ENCODE peak calls at places on chromosomes 13 and 19, in nine cellular contexts. M is RPMI7951; S is EH; X is stimulated activated CD4-positive, alpha-beta T cell treated with anti-CD3 and anti-CD28 coated beads, Interleukin-12 subunit alpha, Interleukin-12 subunit beta, amount 100 ng/mL, for 48 hours; L is HFFc6; F is islet precursor cell; Z is activated T-cell treated with anti-CD3 and anti-CD28 coated beads for 1 hour; H is EL; I is ascending aorta. A is an unnamed sample.

GRCh38 chr13:52026246-52026626 is 1.7 kb downstream of the UTP14C start:
- DNase-seq in M (no peak), S (no peak), X (no peak), L (no peak), F (no peak), Z (no peak), H (no peak), I (no peak), A (no peak)

GRCh38 chr13:43085545-43085944 is 62.2 kb downstream of the DNAJC15 start:
- DNase-seq in M (peak; percentile 36), S (peak; percentile 51), X (no peak), L (peak; percentile 41), F (no peak), Z (no peak), H (peak; percentile 44), I (no peak), A (peak; percentile 27)

GRCh38 chr13:113835461-113836274 is 28.2 kb downstream of the GAS6 start:
- DNase-seq in M (peak; percentile 82), S (peak; percentile 93), X (no peak), L (peak; percentile 82), F (no peak), Z (no peak), H (peak; percentile 79), I (no peak), A (no peak)

GRCh38 chr19:2627855-2628254 is 74.6 kb downstream of the GNG7 start:
- DNase-seq in M (peak; percentile 43), S (peak; percentile 40), X (no peak), L (peak; percentile 60), F (no peak), Z (no peak), H (peak; percentile 52), I (no peak), A (no peak)

GRCh38 chr19:22517496-22518411 is 95.6 kb upstream of the ZNF98 start:
- DNase-seq in M (no peak), S (no peak), X (no peak), L (no peak), F (no peak), Z (no peak), H (no peak), I (no peak), A (no peak)

GRCh38 chr19:28542394-28543243 is 670.3 kb downstream of the UQCRFS1 start:
- DNase-seq in M (no peak), S (no peak), X (no peak), L (no peak), F (no peak), Z (no peak), H (no peak), I (no peak), A (no peak)

GRCh38 chr19:15456871-15457700 is 7.3 kb downstream of the RASAL3 start:
- DNase-seq in M (no peak), S (no peak), X (no peak), L (no peak), F (peak; percentile 74), Z (no peak), H (no peak), I (no peak), A (no peak)

GRCh38 chr19:43704002-43704705 is 11.7 kb upstream of the IRGC start:
- DNase-seq in M (no peak), S (no peak), X (no peak), L (no peak), F (no peak), Z (no peak), H (no peak), I (no peak), A (no peak)

GRCh38 chr19:33408538-33408937 is 35.0 kb downstream of the CEBPG start:
- DNase-seq in M (no peak), S (no peak), X (no peak), L (no peak), F (no peak), Z (no peak), H (no peak), I (no peak), A (no peak)

GRCh38 chr13:50712469-50712868 is 131.0 kb downstream of the DLEU7 start:
- DNase-seq in M (no peak), S (no peak), X (no peak), L (no peak), F (no peak), Z (no peak), H (no peak), I (no peak), A (no peak)

GRCh38 chr13:35165205-35165604 is 223.1 kb downstream of the NBEA start:
- DNase-seq in M (no peak), S (no peak), X (no peak), L (no peak), F (no peak), Z (no peak), H (no peak), I (no peak), A (no peak)

GRCh38 chr13:34776984-34777913 is 164.8 kb upstream of the NBEA start:
- DNase-seq in M (no peak), S (no peak), X (no peak), L (no peak), F (no peak), Z (no peak), H (no peak), I (no peak), A (no peak)

GRCh38 chr13:44371421-44371820 is 2.2 kb upstream of the SERP2 start:
- DNase-seq in M (no peak), S (no peak), X (no peak), L (no peak), F (no peak), Z (no peak), H (no peak), I (no peak), A (no peak)

GRCh38 chr13:35818577-35819165 is 312.5 kb downstream of the DCLK1 start:
- DNase-seq in M (peak; percentile 27), S (peak; percentile 57), X (no peak), L (peak; percentile 24), F (no peak), Z (no peak), H (peak; percentile 53), I (no peak), A (peak; percentile 29)

GRCh38 chr13:106621833-106622232 is 53.9 kb upstream of the ARGLU1 start:
- DNase-seq in M (no peak), S (no peak), X (no peak), L (no peak), F (no peak), Z (no peak), H (no peak), I (no peak), A (no peak)